ENCODE peak calls at places on chromosomes 4 and X, in eight cellular contexts. R, S, A, H, X, P, O and I are unnamed samples.

GRCh38 chr4:14906805-14907204 is 95.5 kb upstream of the CPEB2 start:
- DNase-seq in A (no peak), P (no peak), S (no peak), O (no peak), R (no peak), X (no peak), H (no peak), I (no peak)

GRCh38 chr4:105170703-105171102 is 24.0 kb downstream of the TET2 start:
- DNase-seq in R (no peak), A (no peak), P (no peak), O (no peak), X (no peak), S (no peak), H (no peak), I (no peak)

GRCh38 chr4:8724436-8725070 is 132.0 kb downstream of the CPZ start:
- DNase-seq in X (no peak), S (no peak), P (peak; percentile 54), O (no peak), R (no peak), A (no peak), H (no peak), I (no peak)

GRCh38 chr4:73450398-73451004 is 14.5 kb downstream of the AFP start:
- DNase-seq in P (no peak), H (no peak), R (peak; percentile 96), O (peak; percentile 85), A (no peak), X (no peak), S (no peak), I (no peak)

GRCh38 chr4:100026066-100026465 is 76.0 kb upstream of the H2AZ1 start:
- DNase-seq in H (no peak), P (no peak), R (no peak), A (no peak), O (no peak), S (no peak), X (no peak), I (no peak)

GRCh38 chrX:23271011-23271410 is 63.6 kb upstream of the PTCHD1 start:
- DNase-seq in P (no peak), A (no peak), R (no peak), X (no peak), O (no peak), H (no peak), S (no peak), I (no peak)

GRCh38 chr4:10737335-10737734 is 52.8 kb upstream of the CLNK start:
- DNase-seq in R (peak; percentile 67), P (no peak), O (no peak), S (no peak), H (no peak), X (no peak), A (no peak), I (no peak)

GRCh38 chr4:53763813-53764597 is 172.7 kb upstream of the LNX1 start:
- DNase-seq in X (no peak), A (no peak), R (peak; percentile 93), P (no peak), H (no peak), S (no peak), O (no peak), I (no peak)

GRCh38 chr4:176735300-176735699 is 57.4 kb downstream of the VEGFC start:
- DNase-seq in H (no peak), X (no peak), A (no peak), S (no peak), R (peak; percentile 77), P (no peak), O (peak; percentile 14), I (no peak)

GRCh38 chr4:187179086-187180070 is 455.7 kb upstream of the FAT1 start:
- DNase-seq in O (no peak), S (no peak), X (no peak), P (no peak), H (no peak), R (no peak), A (no peak), I (no peak)